ENCODE peak calls at places on chromosomes 3 and 15, in ten cellular contexts. One of them, this sample, is unnamed.
A peak's percentile ranks its signal among the peaks of the same experiment; 100 is the strongest.

GRCh38 chr3:169764453-169765280 is at the start of gene TERC:
- DNase-seq in activated B cell treated with CpG ODN at 0.5 μM for 24 hours: peak; percentile 78
- DNase-seq in mammary epithelial cell: peak; percentile 74
- DNase-seq in tibial nerve: peak; percentile 89
- DNase-seq in fibroblast of mammary gland: peak; percentile 93
- DNase-seq in foreskin fibroblast: peak; percentile 94
- DNase-seq in GM12865: peak; percentile 94
- DNase-seq in heart left ventricle: peak; percentile 95
- DNase-seq in AG10803: peak; percentile 91
- DNase-seq in nephron progenitor cell: peak; percentile 51
- DNase-seq in this sample: peak; percentile 72

GRCh38 chr15:79978694-79979519 is 7.9 kb upstream of the BCL2A1 start:
- DNase-seq in activated B cell treated with CpG ODN at 0.5 μM for 24 hours: peak; percentile 28
- DNase-seq in mammary epithelial cell: peak; percentile 64
- DNase-seq in tibial nerve: peak; percentile 55
- DNase-seq in fibroblast of mammary gland: peak; percentile 90
- DNase-seq in foreskin fibroblast: peak; percentile 65
- DNase-seq in GM12865: peak; percentile 86
- DNase-seq in heart left ventricle: no peak
- DNase-seq in AG10803: peak; percentile 85
- DNase-seq in nephron progenitor cell: no peak
- DNase-seq in this sample: no peak

GRCh38 chr3:45994661-45995369 is 809 bp downstream of the FYCO1 start:
- DNase-seq in activated B cell treated with CpG ODN at 0.5 μM for 24 hours: no peak
- DNase-seq in mammary epithelial cell: no peak
- DNase-seq in tibial nerve: no peak
- DNase-seq in fibroblast of mammary gland: no peak
- DNase-seq in foreskin fibroblast: no peak
- DNase-seq in GM12865: peak; percentile 64
- DNase-seq in heart left ventricle: peak; percentile 17
- DNase-seq in AG10803: no peak
- DNase-seq in nephron progenitor cell: no peak
- DNase-seq in this sample: peak; percentile 69

GRCh38 chr3:106130384-106131084 is 261.7 kb upstream of the CBLB start:
- DNase-seq in activated B cell treated with CpG ODN at 0.5 μM for 24 hours: no peak
- DNase-seq in mammary epithelial cell: no peak
- DNase-seq in tibial nerve: no peak
- DNase-seq in fibroblast of mammary gland: peak; percentile 81
- DNase-seq in foreskin fibroblast: peak; percentile 70
- DNase-seq in GM12865: no peak
- DNase-seq in heart left ventricle: no peak
- DNase-seq in AG10803: peak; percentile 79
- DNase-seq in nephron progenitor cell: no peak
- DNase-seq in this sample: no peak

GRCh38 chr3:132444333-132444732 is 27.0 kb downstream of the DNAJC13 start:
- DNase-seq in activated B cell treated with CpG ODN at 0.5 μM for 24 hours: no peak
- DNase-seq in mammary epithelial cell: no peak
- DNase-seq in tibial nerve: no peak
- DNase-seq in fibroblast of mammary gland: no peak
- DNase-seq in foreskin fibroblast: no peak
- DNase-seq in GM12865: no peak
- DNase-seq in heart left ventricle: no peak
- DNase-seq in AG10803: peak; percentile 21
- DNase-seq in nephron progenitor cell: no peak
- DNase-seq in this sample: no peak

GRCh38 chr15:100124936-100125626 is 216.7 kb downstream of the ADAMTS17 start:
- DNase-seq in activated B cell treated with CpG ODN at 0.5 μM for 24 hours: no peak
- DNase-seq in mammary epithelial cell: no peak
- DNase-seq in tibial nerve: no peak
- DNase-seq in fibroblast of mammary gland: no peak
- DNase-seq in foreskin fibroblast: no peak
- DNase-seq in GM12865: no peak
- DNase-seq in heart left ventricle: no peak
- DNase-seq in AG10803: no peak
- DNase-seq in nephron progenitor cell: no peak
- DNase-seq in this sample: no peak

GRCh38 chr15:91908401-91908800 is 54.9 kb downstream of the SLCO3A1 start:
- DNase-seq in activated B cell treated with CpG ODN at 0.5 μM for 24 hours: no peak
- DNase-seq in mammary epithelial cell: peak; percentile 79
- DNase-seq in tibial nerve: no peak
- DNase-seq in fibroblast of mammary gland: peak; percentile 73
- DNase-seq in foreskin fibroblast: no peak
- DNase-seq in GM12865: no peak
- DNase-seq in heart left ventricle: no peak
- DNase-seq in AG10803: peak; percentile 60
- DNase-seq in nephron progenitor cell: no peak
- DNase-seq in this sample: no peak

GRCh38 chr3:148233403-148233802 is 464.3 kb upstream of the AGTR1 start:
- DNase-seq in activated B cell treated with CpG ODN at 0.5 μM for 24 hours: no peak
- DNase-seq in mammary epithelial cell: no peak
- DNase-seq in tibial nerve: no peak
- DNase-seq in fibroblast of mammary gland: peak; percentile 45
- DNase-seq in foreskin fibroblast: no peak
- DNase-seq in GM12865: no peak
- DNase-seq in heart left ventricle: no peak
- DNase-seq in AG10803: peak; percentile 26
- DNase-seq in nephron progenitor cell: no peak
- DNase-seq in this sample: no peak

GRCh38 chr3:95453242-95453641 is 1361.2 kb upstream of the EPHA6 start:
- DNase-seq in activated B cell treated with CpG ODN at 0.5 μM for 24 hours: no peak
- DNase-seq in mammary epithelial cell: no peak
- DNase-seq in tibial nerve: no peak
- DNase-seq in fibroblast of mammary gland: no peak
- DNase-seq in foreskin fibroblast: no peak
- DNase-seq in GM12865: no peak
- DNase-seq in heart left ventricle: no peak
- DNase-seq in AG10803: no peak
- DNase-seq in nephron progenitor cell: no peak
- DNase-seq in this sample: no peak

GRCh38 chr3:27186013-27186412 is 183.2 kb downstream of the NEK10 start:
- DNase-seq in activated B cell treated with CpG ODN at 0.5 μM for 24 hours: no peak
- DNase-seq in mammary epithelial cell: no peak
- DNase-seq in tibial nerve: no peak
- DNase-seq in fibroblast of mammary gland: no peak
- DNase-seq in foreskin fibroblast: no peak
- DNase-seq in GM12865: no peak
- DNase-seq in heart left ventricle: no peak
- DNase-seq in AG10803: no peak
- DNase-seq in nephron progenitor cell: no peak
- DNase-seq in this sample: no peak

GRCh38 chr3:147411235-147411607 is 2.1 kb downstream of the ZIC1 start:
- DNase-seq in activated B cell treated with CpG ODN at 0.5 μM for 24 hours: no peak
- DNase-seq in mammary epithelial cell: no peak
- DNase-seq in tibial nerve: no peak
- DNase-seq in fibroblast of mammary gland: peak; percentile 26
- DNase-seq in foreskin fibroblast: no peak
- DNase-seq in GM12865: no peak
- DNase-seq in heart left ventricle: no peak
- DNase-seq in AG10803: peak; percentile 59
- DNase-seq in nephron progenitor cell: no peak
- DNase-seq in this sample: no peak

GRCh38 chr3:194598771-194599557 is 34.3 kb downstream of the TMEM44 start:
- DNase-seq in activated B cell treated with CpG ODN at 0.5 μM for 24 hours: no peak
- DNase-seq in mammary epithelial cell: no peak
- DNase-seq in tibial nerve: peak; percentile 29
- DNase-seq in fibroblast of mammary gland: peak; percentile 61
- DNase-seq in foreskin fibroblast: no peak
- DNase-seq in GM12865: no peak
- DNase-seq in heart left ventricle: no peak
- DNase-seq in AG10803: peak; percentile 91
- DNase-seq in nephron progenitor cell: no peak
- DNase-seq in this sample: no peak

GRCh38 chr15:66228807-66229557 is 24.6 kb downstream of the MEGF11 start:
- DNase-seq in activated B cell treated with CpG ODN at 0.5 μM for 24 hours: no peak
- DNase-seq in mammary epithelial cell: no peak
- DNase-seq in tibial nerve: no peak
- DNase-seq in fibroblast of mammary gland: no peak
- DNase-seq in foreskin fibroblast: no peak
- DNase-seq in GM12865: no peak
- DNase-seq in heart left ventricle: no peak
- DNase-seq in AG10803: no peak
- DNase-seq in nephron progenitor cell: no peak
- DNase-seq in this sample: no peak

GRCh38 chr15:66226736-66227135 is 26.8 kb downstream of the MEGF11 start:
- DNase-seq in activated B cell treated with CpG ODN at 0.5 μM for 24 hours: no peak
- DNase-seq in mammary epithelial cell: no peak
- DNase-seq in tibial nerve: no peak
- DNase-seq in fibroblast of mammary gland: no peak
- DNase-seq in foreskin fibroblast: no peak
- DNase-seq in GM12865: no peak
- DNase-seq in heart left ventricle: no peak
- DNase-seq in AG10803: no peak
- DNase-seq in nephron progenitor cell: no peak
- DNase-seq in this sample: no peak

GRCh38 chr15:66231421-66232266 is 21.9 kb downstream of the MEGF11 start:
- DNase-seq in activated B cell treated with CpG ODN at 0.5 μM for 24 hours: no peak
- DNase-seq in mammary epithelial cell: peak; percentile 16
- DNase-seq in tibial nerve: no peak
- DNase-seq in fibroblast of mammary gland: peak; percentile 50
- DNase-seq in foreskin fibroblast: peak; percentile 12
- DNase-seq in GM12865: no peak
- DNase-seq in heart left ventricle: no peak
- DNase-seq in AG10803: no peak
- DNase-seq in nephron progenitor cell: no peak
- DNase-seq in this sample: no peak

GRCh38 chr15:66232267-66232625 is 21.3 kb downstream of the MEGF11 start:
- DNase-seq in activated B cell treated with CpG ODN at 0.5 μM for 24 hours: no peak
- DNase-seq in mammary epithelial cell: no peak
- DNase-seq in tibial nerve: no peak
- DNase-seq in fibroblast of mammary gland: no peak
- DNase-seq in foreskin fibroblast: no peak
- DNase-seq in GM12865: no peak
- DNase-seq in heart left ventricle: no peak
- DNase-seq in AG10803: no peak
- DNase-seq in nephron progenitor cell: no peak
- DNase-seq in this sample: no peak

GRCh38 chr15:66229790-66230460 is 23.6 kb downstream of the MEGF11 start:
- DNase-seq in activated B cell treated with CpG ODN at 0.5 μM for 24 hours: no peak
- DNase-seq in mammary epithelial cell: no peak
- DNase-seq in tibial nerve: no peak
- DNase-seq in fibroblast of mammary gland: no peak
- DNase-seq in foreskin fibroblast: no peak
- DNase-seq in GM12865: no peak
- DNase-seq in heart left ventricle: no peak
- DNase-seq in AG10803: no peak
- DNase-seq in nephron progenitor cell: no peak
- DNase-seq in this sample: no peak
- TF ChIP-seq CTCF in activated B cell treated with CpG ODN at 0.5 μM for 24 hours: no peak
- TF ChIP-seq CTCF in mammary epithelial cell: no peak
- TF ChIP-seq CTCF in tibial nerve: no peak
- TF ChIP-seq CTCF in fibroblast of mammary gland: no peak
- TF ChIP-seq CTCF in foreskin fibroblast: no peak
- TF ChIP-seq CTCF in GM12865: no peak
- TF ChIP-seq CTCF in heart left ventricle: no peak
- TF ChIP-seq CTCF in AG10803: no peak
- TF ChIP-seq CTCF in nephron progenitor cell: no peak
- TF ChIP-seq CTCF in this sample: no peak

GRCh38 chr3:81416812-81417211 is 344.6 kb downstream of the GBE1 start:
- DNase-seq in activated B cell treated with CpG ODN at 0.5 μM for 24 hours: no peak
- DNase-seq in mammary epithelial cell: no peak
- DNase-seq in tibial nerve: no peak
- DNase-seq in fibroblast of mammary gland: no peak
- DNase-seq in foreskin fibroblast: no peak
- DNase-seq in GM12865: no peak
- DNase-seq in heart left ventricle: no peak
- DNase-seq in AG10803: no peak
- DNase-seq in nephron progenitor cell: no peak
- DNase-seq in this sample: no peak

DNA sequence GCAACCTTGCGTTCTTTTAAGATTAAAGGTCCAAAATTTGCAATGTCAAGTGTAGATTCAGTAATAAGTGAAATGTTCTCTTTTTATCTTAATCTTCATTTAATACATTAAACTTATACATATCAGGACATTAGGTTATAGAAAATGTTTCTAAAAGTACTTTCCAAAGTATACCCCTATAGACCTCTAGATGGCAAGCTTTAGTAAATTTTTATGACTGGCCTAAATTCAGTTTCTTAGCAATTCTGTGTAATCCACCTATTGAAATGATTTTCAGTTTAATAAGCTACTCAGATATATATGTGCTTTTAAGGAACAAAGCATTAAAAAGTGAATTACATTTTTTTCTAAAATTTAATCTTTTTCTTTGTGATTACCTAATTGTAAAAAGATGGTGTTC is 342.2 kb downstream of the GBE1 start:
- DNase-seq in activated B cell treated with CpG ODN at 0.5 μM for 24 hours: no peak
- DNase-seq in mammary epithelial cell: no peak
- DNase-seq in tibial nerve: no peak
- DNase-seq in fibroblast of mammary gland: peak; percentile 35
- DNase-seq in foreskin fibroblast: peak; percentile 2
- DNase-seq in GM12865: no peak
- DNase-seq in heart left ventricle: no peak
- DNase-seq in AG10803: peak; percentile 35
- DNase-seq in nephron progenitor cell: no peak
- DNase-seq in this sample: no peak
- TF ChIP-seq CTCF in activated B cell treated with CpG ODN at 0.5 μM for 24 hours: no peak
- TF ChIP-seq CTCF in mammary epithelial cell: peak; percentile 51
- TF ChIP-seq CTCF in tibial nerve: peak; percentile 24
- TF ChIP-seq CTCF in fibroblast of mammary gland: peak; percentile 58
- TF ChIP-seq CTCF in foreskin fibroblast: peak; percentile 25
- TF ChIP-seq CTCF in GM12865: peak; percentile 22
- TF ChIP-seq CTCF in heart left ventricle: peak; percentile 55
- TF ChIP-seq CTCF in AG10803: peak; percentile 75
- TF ChIP-seq CTCF in nephron progenitor cell: peak; percentile 44
- TF ChIP-seq CTCF in this sample: no peak

GRCh38 chr15:89334510-89335288 is at the start of gene POLG:
- DNase-seq in activated B cell treated with CpG ODN at 0.5 μM for 24 hours: peak; percentile 97
- DNase-seq in mammary epithelial cell: peak; percentile 99
- DNase-seq in tibial nerve: peak; percentile 99
- DNase-seq in fibroblast of mammary gland: peak; percentile 98
- DNase-seq in foreskin fibroblast: peak; percentile 99
- DNase-seq in GM12865: peak; percentile 100
- DNase-seq in heart left ventricle: peak; percentile 99
- DNase-seq in AG10803: peak; percentile 100
- DNase-seq in nephron progenitor cell: peak; percentile 98
- DNase-seq in this sample: peak; percentile 97
- TF ChIP-seq CTCF in activated B cell treated with CpG ODN at 0.5 μM for 24 hours: no peak
- TF ChIP-seq CTCF in mammary epithelial cell: no peak
- TF ChIP-seq CTCF in tibial nerve: no peak
- TF ChIP-seq CTCF in fibroblast of mammary gland: no peak
- TF ChIP-seq CTCF in foreskin fibroblast: no peak
- TF ChIP-seq CTCF in GM12865: no peak
- TF ChIP-seq CTCF in heart left ventricle: no peak
- TF ChIP-seq CTCF in AG10803: no peak
- TF ChIP-seq CTCF in nephron progenitor cell: no peak
- TF ChIP-seq CTCF in this sample: no peak

DNA sequence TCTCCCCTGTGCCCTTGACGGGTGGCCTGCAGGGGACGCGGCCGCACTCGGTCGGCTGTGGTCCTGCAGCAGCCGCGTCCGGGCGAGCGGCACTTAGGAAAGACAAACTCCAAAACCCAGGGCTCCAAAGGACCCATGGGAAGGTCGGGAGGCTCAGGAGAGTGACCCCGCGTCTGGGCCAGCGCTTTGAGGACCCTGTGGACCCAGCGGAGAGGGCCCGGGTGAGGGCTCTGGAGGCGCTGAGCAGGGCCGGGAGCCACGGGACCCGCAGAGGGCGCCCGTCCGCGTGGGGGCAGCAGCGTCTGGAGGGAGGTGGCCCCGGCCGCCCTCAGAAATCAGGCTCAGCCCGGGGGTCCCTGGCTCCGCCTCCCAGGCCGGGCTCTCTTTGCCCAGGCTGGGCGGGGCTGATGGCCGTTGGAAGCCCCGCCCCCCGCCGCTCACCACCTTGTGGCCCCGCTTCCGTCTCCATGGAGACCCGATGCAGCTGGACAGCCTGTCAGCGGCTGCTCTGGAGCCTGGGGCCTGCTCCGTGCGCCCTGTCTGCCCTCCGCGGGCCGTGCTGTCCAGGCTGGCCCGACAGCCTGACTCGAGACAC is 34.6 kb upstream of the RPL32 start:
- DNase-seq in activated B cell treated with CpG ODN at 0.5 μM for 24 hours: no peak
- DNase-seq in mammary epithelial cell: no peak
- DNase-seq in tibial nerve: no peak
- DNase-seq in fibroblast of mammary gland: peak; percentile 10
- DNase-seq in foreskin fibroblast: no peak
- DNase-seq in GM12865: peak; percentile 24
- DNase-seq in heart left ventricle: peak; percentile 52
- DNase-seq in AG10803: no peak
- DNase-seq in nephron progenitor cell: peak; percentile 89
- DNase-seq in this sample: no peak
- TF ChIP-seq CTCF in activated B cell treated with CpG ODN at 0.5 μM for 24 hours: no peak
- TF ChIP-seq CTCF in mammary epithelial cell: peak; percentile 29
- TF ChIP-seq CTCF in tibial nerve: peak; percentile 18
- TF ChIP-seq CTCF in fibroblast of mammary gland: no peak
- TF ChIP-seq CTCF in foreskin fibroblast: peak; percentile 10
- TF ChIP-seq CTCF in GM12865: peak; percentile 11
- TF ChIP-seq CTCF in heart left ventricle: peak; percentile 44
- TF ChIP-seq CTCF in AG10803: peak; percentile 7
- TF ChIP-seq CTCF in nephron progenitor cell: peak; percentile 41
- TF ChIP-seq CTCF in this sample: peak; percentile 14